ENCODE peak calls at places on chromosomes 1 and 21, in ten cellular contexts. M is ACHN; A is effector memory CD8-positive, alpha-beta T cell; V is lower lobe of right lung; D is HFF-Myc; B is IMR-90; T is dorsolateral prefrontal cortex; F is fibroblast of villous mesenchyme; L is Right ventricle myocardium superior; I is stimulated activated CD8-positive, alpha-beta memory T cell treated with anti-CD3 and anti-CD28 coated beads, Interleukin-4, amount 100 ng/mL, for 1 hour. P is an unnamed sample.

GRCh38 chr1:155983191-155984023 is 5.1 kb upstream of the ARHGEF2 start:
- DNase-seq in M (peak; percentile 86), A (no peak), V (no peak), D (peak; percentile 88), B (peak; percentile 99), T (no peak), F (peak; percentile 99), L (peak; percentile 87), I (no peak), P (peak; percentile 19)

GRCh38 chr1:88877382-88877825 is 14.0 kb downstream of the GTF2B start:
- DNase-seq in M (peak; percentile 30), A (no peak), V (no peak), D (no peak), B (peak; percentile 61), T (no peak), F (peak; percentile 53), L (no peak), I (no peak), P (no peak)

GRCh38 chr1:245475961-245476522 is 321.3 kb downstream of the KIF26B start:
- DNase-seq in M (no peak), A (no peak), V (no peak), D (no peak), B (no peak), T (no peak), F (peak; percentile 34), L (no peak), I (no peak), P (no peak)

GRCh38 chr1:226945106-226945857 is 5.2 kb downstream of the COQ8A start:
- DNase-seq in M (no peak), A (no peak), V (peak; percentile 63), D (no peak), B (no peak), T (no peak), F (no peak), L (no peak), I (no peak), P (no peak)

GRCh38 chr1:22437573-22437972 is 14.1 kb upstream of the ZBTB40 start:
- DNase-seq in M (no peak), A (no peak), V (no peak), D (no peak), B (peak; percentile 15), T (no peak), F (peak; percentile 39), L (no peak), I (no peak), P (no peak)

GRCh38 chr1:204885288-204885711 is 14.6 kb downstream of the NFASC start:
- DNase-seq in M (no peak), A (no peak), V (no peak), D (no peak), B (no peak), T (no peak), F (no peak), L (peak; percentile 67), I (no peak), P (no peak)

GRCh38 chr1:42165511-42166210 is 1.1 kb upstream of the GUCA2A start:
- DNase-seq in M (peak; percentile 62), A (no peak), V (peak; percentile 89), D (no peak), B (peak; percentile 31), T (no peak), F (no peak), L (peak; percentile 81), I (no peak), P (peak; percentile 10)

GRCh38 chr1:109137959-109138757 is 24.2 kb downstream of the ELAPOR1 start:
- DNase-seq in M (no peak), A (no peak), V (no peak), D (no peak), B (no peak), T (no peak), F (no peak), L (no peak), I (no peak), P (no peak)

GRCh38 chr21:15057290-15057689 is 7.5 kb downstream of the NRIP1 start:
- DNase-seq in M (peak; percentile 53), A (no peak), V (no peak), D (no peak), B (no peak), T (no peak), F (peak; percentile 24), L (no peak), I (no peak), P (no peak)

GRCh38 chr1:17903386-17903785 is 148.3 kb downstream of the ACTL8 start:
- DNase-seq in M (peak; percentile 47), A (no peak), V (no peak), D (no peak), B (no peak), T (no peak), F (no peak), L (no peak), I (no peak), P (no peak)

GRCh38 chr1:59498640-59499039 is 201.7 kb downstream of the FGGY start:
- DNase-seq in M (peak; percentile 21), A (no peak), V (no peak), D (no peak), B (no peak), T (no peak), F (no peak), L (no peak), I (no peak), P (no peak)

GRCh38 chr1:201925301-201925567 is 21.1 kb downstream of the LMOD1 start:
- DNase-seq in M (no peak), A (no peak), V (no peak), D (no peak), B (no peak), T (no peak), F (no peak), L (no peak), I (no peak), P (no peak)

GRCh38 chr1:97004054-97004453 is 282.5 kb downstream of the PTBP2 start:
- DNase-seq in M (no peak), A (no peak), V (no peak), D (no peak), B (peak; percentile 51), T (no peak), F (no peak), L (no peak), I (no peak), P (no peak)

GRCh38 chr21:29434081-29434480 is 135.4 kb downstream of the BACH1 start:
- DNase-seq in M (no peak), A (no peak), V (no peak), D (no peak), B (no peak), T (no peak), F (peak; percentile 23), L (no peak), I (no peak), P (no peak)

GRCh38 chr1:220527279-220528048 is 472 bp upstream of the MARK1 start:
- DNase-seq in M (no peak), A (no peak), V (no peak), D (no peak), B (no peak), T (no peak), F (no peak), L (peak; percentile 61), I (no peak), P (no peak)

GRCh38 chr1:107359472-107360241 is 218.8 kb downstream of the NTNG1 start:
- DNase-seq in M (no peak), A (no peak), V (no peak), D (no peak), B (no peak), T (no peak), F (no peak), L (no peak), I (no peak), P (no peak)

GRCh38 chr1:116374340-116375164 is 1.5 kb downstream of the ATP1A1 start:
- DNase-seq in M (no peak), A (peak; percentile 25), V (no peak), D (no peak), B (no peak), T (no peak), F (peak; percentile 16), L (peak; percentile 33), I (no peak), P (no peak)

GRCh38 chr1:109024651-109025050 is 17.3 kb downstream of the WDR47 start:
- DNase-seq in M (no peak), A (no peak), V (no peak), D (no peak), B (peak; percentile 58), T (no peak), F (no peak), L (no peak), I (no peak), P (no peak)

GRCh38 chr1:225881081-225882007 is 836 bp downstream of the TMEM63A start:
- DNase-seq in M (peak; percentile 38), A (no peak), V (peak; percentile 82), D (no peak), B (peak; percentile 60), T (no peak), F (peak; percentile 48), L (peak; percentile 78), I (no peak), P (peak; percentile 24)

P was measured in SW 1271.